ENCODE peak calls at places on chromosome X, in ten cellular contexts. A is K562, O is tibial nerve, S is GM12892, P is ovary, N is transverse colon, M is upper lobe of left lung, C is breast epithelium, G is spleen, V is A549. L is an unnamed sample.

GRCh38 chrX:101409043-101409442 is 1.0 kb downstream of the HNRNPH2 start:
- DNase-seq in N (no peak), A (no peak), V (no peak), S (no peak), C (no peak), G (no peak), P (no peak), M (no peak), O (no peak), L (no peak)

GRCh38 chrX:7170903-7171302 is 22.9 kb upstream of the PUDP start:
- DNase-seq in M (no peak), A (peak), V (no peak), G (no peak), N (peak), O (no peak), P (no peak), C (no peak), S (no peak), L (no peak)

GRCh38 chrX:24395775-24396174 is 35.3 kb downstream of the SUPT20HL1 start:
- DNase-seq in S (peak), N (peak), O (no peak), C (no peak), G (no peak), A (peak), V (peak), P (no peak), M (no peak), L (no peak)

GRCh38 chrX:53195401-53195800 is 29.6 kb downstream of the KDM5C start:
- DNase-seq in P (no peak), S (no peak), G (no peak), N (no peak), A (no peak), V (no peak), O (no peak), M (no peak), C (no peak), L (no peak)

GRCh38 chrX:86981326-86981890 is 536.2 kb upstream of the KLHL4 start:
- DNase-seq in O (no peak), V (no peak), C (no peak), A (no peak), N (no peak), G (no peak), S (no peak), M (no peak), P (no peak), L (no peak)

GRCh38 chrX:151902813-151903591 is 9.7 kb upstream of the MAGEA4 start:
- DNase-seq in O (peak), P (no peak), N (peak), A (no peak), G (peak), C (no peak), S (no peak), V (peak), M (no peak), L (no peak)

GRCh38 chrX:44036336-44036735 is 63.1 kb upstream of the NDP start:
- DNase-seq in V (no peak), S (no peak), G (no peak), M (no peak), P (no peak), N (no peak), A (no peak), C (no peak), O (no peak), L (no peak)

GRCh38 chrX:87391742-87392141 is 125.9 kb upstream of the KLHL4 start:
- DNase-seq in V (no peak), G (no peak), P (no peak), N (no peak), M (no peak), S (no peak), C (no peak), A (no peak), O (no peak), L (no peak)

GRCh38 chrX:52426810-52427209 is 58.0 kb downstream of the XAGE2 start:
- DNase-seq in P (no peak), N (no peak), C (no peak), G (no peak), A (no peak), M (no peak), S (no peak), O (no peak), V (no peak), L (no peak)

GRCh38 chrX:39854772-39855747 is 242.7 kb downstream of the BCOR start:
- DNase-seq in V (no peak), S (peak), N (peak), P (no peak), A (peak), M (no peak), G (no peak), C (no peak), O (no peak), L (no peak)

GRCh38 chrX:106897259-106897658 is 5.9 kb downstream of the RIPPLY1 start:
- DNase-seq in S (no peak), V (peak), C (no peak), O (no peak), G (no peak), P (no peak), N (no peak), A (no peak), M (no peak), L (no peak)

GRCh38 chrX:55220119-55220794 is at the start of gene PAGE5:
- DNase-seq in A (peak), C (no peak), S (peak), P (no peak), O (no peak), N (no peak), V (no peak), M (peak), G (peak), L (no peak)

GRCh38 chrX:68692651-68693050 is 45.2 kb downstream of the STARD8 start:
- DNase-seq in A (no peak), V (no peak), S (no peak), O (no peak), M (no peak), C (no peak), N (no peak), P (no peak), G (no peak), L (no peak)

GRCh38 chrX:20620301-20620700 is 353.6 kb upstream of the RPS6KA3 start:
- DNase-seq in V (peak), G (no peak), P (no peak), C (no peak), N (no peak), O (no peak), A (no peak), S (no peak), M (no peak), L (no peak)

GRCh38 chrX:106802388-106803275 is at the start of gene TBC1D8B:
- DNase-seq in A (peak), N (peak), C (peak), M (peak), O (peak), S (peak), G (peak), V (peak), P (peak), L (no peak)

GRCh38 chrX:133970021-133970550 is 15.3 kb downstream of the GPC3 start:
- DNase-seq in G (no peak), V (no peak), N (no peak), O (no peak), P (no peak), M (no peak), A (no peak), S (no peak), C (no peak), L (no peak)

GRCh38 chrX:19616959-19617358 is 101.7 kb upstream of the MAP3K15 start:
- DNase-seq in P (no peak), N (no peak), M (no peak), A (no peak), S (no peak), O (no peak), G (no peak), C (no peak), V (no peak), L (no peak)

GRCh38 chrX:107556967-107557366 is 71.3 kb upstream of the PRPS1 start:
- DNase-seq in M (no peak), S (no peak), V (no peak), G (no peak), C (no peak), P (no peak), O (no peak), A (no peak), N (no peak), L (no peak)

GRCh38 chrX:111483140-111483539 is 28.3 kb upstream of the SERTM2 start:
- DNase-seq in O (no peak), N (no peak), V (no peak), M (no peak), A (no peak), P (no peak), C (no peak), S (no peak), G (no peak), L (no peak)

GRCh38 chrX:148416931-148417330 is 83.5 kb upstream of the AFF2 start:
- DNase-seq in P (no peak), G (no peak), O (no peak), C (no peak), V (no peak), N (no peak), A (no peak), S (no peak), M (no peak), L (no peak)

GRCh38 chrX:132576945-132577344 is 88.1 kb upstream of the MBNL3 start:
- DNase-seq in V (no peak), P (no peak), A (no peak), O (no peak), C (no peak), N (no peak), M (no peak), G (no peak), S (no peak), L (no peak)

GRCh38 chrX:4764888-4765287 is 1051.4 kb upstream of the PRKX start:
- DNase-seq in G (no peak), N (no peak), O (no peak), M (no peak), A (no peak), S (no peak), P (no peak), V (no peak), C (no peak), L (no peak)

GRCh38 chrX:77426811-77427210 is 20.4 kb upstream of the FGF16 start:
- DNase-seq in M (no peak), O (no peak), A (no peak), S (no peak), C (no peak), N (no peak), P (no peak), G (no peak), V (no peak), L (no peak)

GRCh38 chrX:48897157-48897620 is 379 bp downstream of the TIMM17B start:
- DNase-seq in O (peak), G (peak), P (peak), C (peak), S (no peak), V (peak), A (peak), M (peak), N (peak), L (no peak)

GRCh38 chrX:48899078-48899410 is 1.3 kb downstream of the PQBP1 start:
- DNase-seq in C (no peak), N (no peak), G (peak), S (no peak), P (no peak), M (no peak), O (no peak), V (no peak), A (no peak), L (no peak)

GRCh38 chrX:48894891-48895290 is 2.7 kb downstream of the TIMM17B start:
- DNase-seq in N (no peak), V (no peak), A (no peak), P (no peak), G (no peak), C (no peak), M (no peak), S (no peak), O (no peak), L (no peak)

GRCh38 chrX:48896611-48897011 is 957 bp downstream of the TIMM17B start:
- DNase-seq in A (no peak), M (no peak), S (no peak), N (no peak), P (no peak), C (no peak), V (no peak), O (no peak), G (peak), L (no peak)

GRCh38 chrX:48897621-48898306 is at the start of the genes PQBP1 and TIMM17B:
- DNase-seq in N (peak), A (peak), C (peak), O (peak), G (peak), M (peak), P (peak), S (peak), V (peak), L (peak)
- TF ChIP-seq POLR2A in N (peak), A (peak), C (peak), O (peak), G (no peak), M (peak), P (peak), S (peak), V (peak), L (peak)

GRCh38 chrX:38803609-38804480 is 2.6 kb downstream of the MID1IP1 start:
- DNase-seq in S (peak), N (peak), M (peak), O (peak), C (peak), A (peak), V (peak), G (peak), P (peak), L (peak)
- TF ChIP-seq POLR2A in S (peak), N (peak), M (peak), O (peak), C (peak), A (peak), V (peak), G (peak), P (peak), L (peak)

GRCh38 chrX:71366674-71367256 is 608 bp downstream of the TAF1 start:
- DNase-seq in S (peak), C (no peak), P (no peak), M (peak), G (peak), V (peak), A (peak), N (peak), O (no peak), L (no peak)
- TF ChIP-seq POLR2A in S (no peak), C (no peak), P (no peak), M (peak), G (no peak), V (peak), A (peak), N (no peak), O (no peak), L (peak)

GRCh38 chrX:112587194-112587593 is 92.5 kb downstream of the LHFPL1 start:
- DNase-seq in N (no peak), A (no peak), O (no peak), C (no peak), P (no peak), G (no peak), V (no peak), S (no peak), M (no peak), L (no peak)
- TF ChIP-seq POLR2A in N (no peak), A (no peak), O (no peak), C (no peak), P (no peak), G (no peak), V (no peak), S (no peak), M (no peak), L (no peak)

GRCh38 chrX:1385824-1386223 is 6.1 kb downstream of the SLC25A6 start:
- DNase-seq in N (no peak), A (no peak), P (no peak), V (no peak), C (peak), S (no peak), O (no peak), M (peak), G (peak), L (no peak)

GRCh38 chrX:1385251-1385794 is 6.6 kb downstream of the SLC25A6 start:
- DNase-seq in O (no peak), A (no peak), G (peak), S (no peak), V (no peak), M (no peak), P (no peak), C (no peak), N (no peak), L (no peak)

GRCh38 chrX:1386338-1387127 is 5.4 kb downstream of the SLC25A6 start:
- DNase-seq in O (no peak), C (peak), P (no peak), A (no peak), G (peak), V (no peak), S (no peak), N (no peak), M (no peak), L (no peak)

GRCh38 chrX:1388651-1389050 is 3.3 kb downstream of the SLC25A6 start:
- DNase-seq in N (no peak), G (peak), A (no peak), V (no peak), S (no peak), M (no peak), O (no peak), P (no peak), C (no peak), L (no peak)

GRCh38 chrX:1387141-1387776 is 4.7 kb downstream of the SLC25A6 start:
- DNase-seq in A (no peak), M (peak), O (no peak), C (peak), P (no peak), S (no peak), G (peak), V (no peak), N (no peak), L (no peak)
- TF ChIP-seq POLR2A in A (peak), M (no peak), O (no peak), C (no peak), P (no peak), S (no peak), G (no peak), V (no peak), N (no peak), L (no peak)

GRCh38 chrX:136496359-136496767 is 1.0 kb upstream of the HTATSF1 start:
- DNase-seq in V (no peak), G (no peak), O (no peak), P (no peak), S (no peak), A (no peak), C (no peak), M (no peak), N (no peak), L (no peak)
- TF ChIP-seq POLR2A in V (no peak), G (no peak), O (no peak), P (no peak), S (no peak), A (no peak), C (no peak), M (peak), N (no peak), L (no peak)

GRCh38 chrX:17798921-17799320 is 61.6 kb downstream of the SCML1 start:
- DNase-seq in P (no peak), S (no peak), V (no peak), G (no peak), C (no peak), O (no peak), A (no peak), N (no peak), M (no peak), L (no peak)
- TF ChIP-seq POLR2A in P (no peak), S (no peak), V (no peak), G (no peak), C (no peak), O (no peak), A (no peak), N (no peak), M (no peak), L (no peak)

L was measured in GM12891.